ENCODE peak calls at places on chromosomes 13 and 19, in ten cellular contexts. U is stimulated activated CD4-positive, alpha-beta T cell treated with anti-CD3 and anti-CD28 coated beads, Interleukin-15, amount 100 ng/mL, for 1 hour; F is NCI-H1105; Q is T-helper 17 cell; R is AG04450; C is GM13977; H is activated effector memory CD4-positive, alpha-beta T cell treated with Interleukin-2 at 50 U/mL for 16 hours; M is LoVo; I is tibial artery; S is heart left ventricle. V is an unnamed sample.

GRCh38 chr13:110466261-110466660 is 95.3 kb downstream of the RAB20 start:
- DNase-seq in U (no peak), S (no peak), F (no peak), C (no peak), H (no peak), R (no peak), I (no peak), M (no peak), Q (no peak), V (no peak)

GRCh38 chr13:72437458-72437857 is 290.0 kb downstream of the MZT1 start:
- DNase-seq in S (no peak), U (no peak), H (no peak), Q (no peak), F (no peak), R (peak; percentile 3), I (no peak), M (no peak), C (no peak), V (no peak)

GRCh38 chr19:55553217-55554182 is 8.2 kb upstream of the SBK3 start:
- DNase-seq in H (no peak), F (no peak), R (no peak), S (no peak), I (no peak), M (no peak), C (no peak), Q (no peak), U (no peak), V (no peak)

GRCh38 chr13:66965146-66965545 is 265.0 kb downstream of the PCDH9 start:
- DNase-seq in C (no peak), H (no peak), M (no peak), U (no peak), R (no peak), Q (no peak), I (no peak), F (no peak), S (no peak), V (no peak)

GRCh38 chr19:44141191-44142013 is at the start of gene ZNF234:
- DNase-seq in Q (peak; percentile 29), H (peak; percentile 50), M (no peak), U (peak; percentile 36), I (peak; percentile 81), F (no peak), C (peak; percentile 81), S (peak; percentile 90), R (peak; percentile 67), V (peak; percentile 85)

GRCh38 chr13:41520699-41521630 is 63.6 kb downstream of the RGCC start:
- DNase-seq in F (no peak), H (no peak), C (no peak), S (no peak), U (no peak), I (no peak), R (no peak), M (no peak), Q (no peak), V (no peak)

GRCh38 chr13:31950121-31950810 is 81.3 kb upstream of the FRY start:
- DNase-seq in H (no peak), C (no peak), Q (no peak), U (no peak), I (no peak), R (no peak), F (no peak), S (no peak), M (no peak), V (no peak)

GRCh38 chr19:38375098-38375493 is 725 bp downstream of the PSMD8 start:
- DNase-seq in M (no peak), C (no peak), Q (no peak), H (no peak), I (no peak), R (no peak), S (no peak), U (no peak), F (no peak), V (no peak)

GRCh38 chr19:14141041-14141440 is 4.7 kb upstream of the ASF1B start:
- DNase-seq in Q (no peak), C (no peak), U (no peak), F (no peak), R (no peak), M (no peak), S (no peak), H (no peak), I (no peak), V (no peak)

GRCh38 chr19:44824758-44825157 is 15.9 kb downstream of the BCAM start:
- DNase-seq in F (no peak), H (no peak), M (no peak), C (no peak), U (no peak), Q (no peak), R (no peak), S (no peak), I (no peak), V (no peak)

GRCh38 chr13:111110054-111110453 is 5.1 kb upstream of the ARHGEF7 start:
- DNase-seq in F (no peak), S (no peak), U (no peak), C (no peak), I (no peak), H (no peak), R (no peak), M (no peak), Q (no peak), V (no peak)

GRCh38 chr13:54511356-54511755 is 1482.7 kb downstream of the OLFM4 start:
- DNase-seq in U (no peak), F (no peak), C (no peak), H (no peak), Q (no peak), M (no peak), R (no peak), I (no peak), S (no peak), V (no peak)

GRCh38 chr13:41588899-41589298 is 131.5 kb downstream of the RGCC start:
- DNase-seq in M (peak; percentile 18), U (no peak), C (no peak), S (no peak), H (no peak), Q (no peak), R (peak; percentile 74), F (no peak), I (no peak), V (no peak)

GRCh38 chr13:114058051-114058867 is 74.2 kb downstream of the RASA3 start:
- DNase-seq in S (no peak), H (no peak), I (no peak), C (no peak), M (no peak), F (no peak), Q (no peak), R (no peak), U (no peak), V (no peak)

GRCh38 chr13:110135977-110136597 is 170.9 kb downstream of the COL4A1 start:
- DNase-seq in I (no peak), U (no peak), H (no peak), Q (no peak), F (no peak), S (no peak), R (no peak), M (no peak), C (no peak), V (no peak)

GRCh38 chr13:73411067-73411809 is 352.4 kb downstream of the KLF5 start:
- DNase-seq in U (no peak), Q (no peak), R (no peak), C (no peak), H (no peak), M (peak; percentile 71), F (no peak), S (no peak), I (no peak), V (no peak)

GRCh38 chr13:73952683-73953082 is 181.5 kb downstream of the KLF12 start:
- DNase-seq in C (no peak), R (peak; percentile 39), H (no peak), Q (no peak), F (no peak), M (no peak), U (no peak), I (no peak), S (no peak), V (no peak)

GRCh38 chr19:4831351-4832340 is at the start of gene TICAM1:
- DNase-seq in H (peak; percentile 63), R (no peak), I (peak; percentile 69), Q (peak; percentile 79), C (peak; percentile 80), F (no peak), U (peak; percentile 54), S (peak; percentile 83), M (peak; percentile 69), V (no peak)

GRCh38 chr19:13036366-13036976 is 41.2 kb downstream of the NFIX start:
- DNase-seq in H (no peak), Q (no peak), F (peak; percentile 93), I (no peak), M (peak; percentile 66), R (no peak), S (no peak), C (no peak), U (no peak), V (no peak)

GRCh38 chr19:40348961-40349507 is 539 bp downstream of the PLD3 start:
- DNase-seq in U (no peak), Q (no peak), M (peak; percentile 7), I (no peak), R (no peak), C (no peak), S (no peak), F (peak; percentile 22), H (no peak), V (peak; percentile 28)

GRCh38 chr13:83883061-83883523 is 818 bp upstream of the SLITRK1 start:
- DNase-seq in C (no peak), Q (no peak), F (no peak), S (no peak), I (no peak), H (no peak), U (no peak), R (no peak), M (no peak), V (no peak)

GRCh38 chr13:60020288-60020687 is 143.4 kb downstream of the DIAPH3 start:
- DNase-seq in C (no peak), M (no peak), S (no peak), F (no peak), H (no peak), Q (no peak), R (no peak), U (no peak), I (no peak), V (no peak)

GRCh38 chr19:58579473-58580142 is 6.5 kb upstream of the MZF1 start:
- DNase-seq in R (no peak), M (no peak), I (no peak), F (no peak), S (no peak), Q (no peak), C (no peak), H (no peak), U (no peak), V (no peak)

GRCh38 chr13:46575321-46575721 is 22.4 kb downstream of the LRCH1 start:
- DNase-seq in Q (no peak), M (no peak), F (no peak), U (no peak), H (no peak), C (peak; percentile 34), S (no peak), I (no peak), R (peak; percentile 46), V (no peak)

GRCh38 chr13:24203726-24204295 is 43.3 kb downstream of the SPATA13 start:
- DNase-seq in S (no peak), I (no peak), M (no peak), C (no peak), Q (no peak), R (no peak), F (no peak), U (no peak), H (no peak), V (no peak)

GRCh38 chr19:4304509-4305252 is at the start of gene FSD1:
- DNase-seq in H (peak; percentile 20), F (peak; percentile 70), C (peak; percentile 99), U (peak; percentile 15), R (no peak), M (no peak), S (peak; percentile 30), I (no peak), Q (peak; percentile 57), V (peak; percentile 74)

GRCh38 chr13:94661396-94661795 is 50.9 kb downstream of the SOX21 start:
- DNase-seq in M (no peak), Q (no peak), F (no peak), U (no peak), I (no peak), S (no peak), R (no peak), H (no peak), C (no peak), V (no peak)

GRCh38 chr19:30668521-30669155 is 296.5 kb downstream of the ZNF536 start:
- DNase-seq in I (no peak), R (no peak), M (no peak), U (no peak), Q (no peak), C (no peak), S (no peak), H (no peak), F (no peak), V (no peak)